ENCODE peak calls at places on chromosomes 3 and 15, in eight cellular contexts. T is CD4-positive, CD25-positive, alpha-beta regulatory T cell; X is RWPE1; G is hepatocyte; U is ovary; H is HepG2; Q is heart right ventricle; Y is lung. N is an unnamed sample.

GRCh38 chr15:66254364-66255292 is 1.1 kb upstream of the MEGF11 start:
- DNase-seq in U (no peak), Q (no peak), G (no peak), X (no peak), Y (no peak), T (no peak), H (no peak), N (no peak)

GRCh38 chr3:133821767-133822638 is 16.4 kb downstream of the SRPRB start:
- DNase-seq in Y (no peak), T (no peak), H (peak), X (peak), Q (no peak), U (peak), G (peak), N (no peak)

GRCh38 chr3:105458518-105459215 is 92.0 kb downstream of the ALCAM start:
- DNase-seq in H (no peak), X (no peak), U (no peak), Y (no peak), G (no peak), Q (no peak), T (no peak), N (no peak)

GRCh38 chr3:195003893-195004289 is 267.1 kb downstream of the XXYLT1 start:
- DNase-seq in Q (no peak), T (no peak), X (no peak), H (no peak), U (no peak), Y (no peak), G (no peak), N (no peak)

GRCh38 chr15:70636540-70637165 is 126.7 kb downstream of the UACA start:
- DNase-seq in Y (no peak), G (peak), T (no peak), H (peak), U (peak), Q (no peak), X (no peak), N (no peak)

GRCh38 chr3:107412376-107412775 is 35.1 kb downstream of the CCDC54 start:
- DNase-seq in Q (no peak), H (no peak), U (no peak), T (no peak), Y (no peak), X (no peak), G (no peak), N (no peak)

GRCh38 chr3:110459021-110459420 is 612.6 kb upstream of the NECTIN3 start:
- DNase-seq in X (no peak), G (no peak), Q (no peak), U (no peak), H (peak), Y (no peak), T (no peak), N (no peak)

GRCh38 chr15:27059610-27060202 is 88.7 kb downstream of the GABRG3 start:
- DNase-seq in G (peak), Q (no peak), T (no peak), Y (peak), X (peak), H (peak), U (no peak), N (no peak)

GRCh38 chr3:5330152-5330810 is 142.8 kb downstream of the EDEM1 start:
- DNase-seq in X (peak), Y (no peak), Q (no peak), U (no peak), T (no peak), H (peak), G (peak), N (no peak)

GRCh38 chr3:141407817-141408216 is 39.5 kb downstream of the ZBTB38 start:
- DNase-seq in Q (no peak), Y (no peak), H (no peak), T (no peak), G (no peak), X (no peak), U (no peak), N (no peak)

GRCh38 chr3:129144786-129145185 is 16.1 kb downstream of the ISY1 start:
- DNase-seq in X (no peak), T (no peak), G (no peak), Y (no peak), H (no peak), Q (no peak), U (no peak), N (no peak)

GRCh38 chr3:23644741-23645140 is 161.0 kb upstream of the UBE2E1 start:
- DNase-seq in U (no peak), H (no peak), X (peak), T (no peak), Y (no peak), G (no peak), Q (no peak), N (no peak)

GRCh38 chr15:33064878-33065277 is 129.6 kb downstream of the FMN1 start:
- DNase-seq in U (no peak), H (no peak), X (no peak), Q (no peak), T (no peak), G (no peak), Y (no peak), N (no peak)

GRCh38 chr3:86845731-86846130 is 145.2 kb downstream of the VGLL3 start:
- DNase-seq in G (no peak), X (no peak), Q (no peak), U (no peak), H (no peak), T (no peak), Y (no peak), N (no peak)

GRCh38 chr3:67529337-67529736 is 125.1 kb downstream of the SUCLG2 start:
- DNase-seq in G (no peak), Y (no peak), U (no peak), H (peak), Q (no peak), X (no peak), T (no peak), N (no peak)

GRCh38 chr3:195876297-195877031 is 31.9 kb downstream of the TNK2 start:
- DNase-seq in Q (no peak), U (no peak), X (no peak), G (peak), T (no peak), H (no peak), Y (peak), N (no peak)

DNA sequence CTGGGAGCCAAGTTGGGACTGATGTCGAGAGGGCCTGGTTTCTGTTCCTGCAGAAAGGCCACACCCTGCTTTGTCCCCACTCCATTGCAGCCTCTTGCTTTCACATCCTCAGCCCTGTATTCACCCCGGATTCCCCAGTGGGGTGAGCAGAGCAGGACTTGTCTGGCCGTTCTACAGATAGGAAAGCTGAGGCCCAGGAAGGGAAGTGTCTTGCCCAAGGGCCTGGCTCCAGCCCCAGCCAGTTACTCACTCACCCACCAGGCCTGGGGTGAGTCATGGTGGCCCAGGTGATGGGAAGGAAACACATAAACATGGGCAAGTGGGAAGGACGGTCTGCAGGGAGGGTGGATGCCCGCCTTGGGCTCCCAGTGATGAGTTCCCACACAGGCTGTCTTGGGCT is 6.1 kb upstream of the DUSP7 start:
- DNase-seq in G (peak), T (no peak), X (peak), Y (no peak), H (no peak), U (no peak), Q (no peak), N (no peak)
- H3K27ac ChIP-seq in G (no peak), T (no peak), X (peak), Y (no peak), H (no peak), U (no peak), Q (no peak), N (no peak)

GRCh38 chr3:170159459-170159858 is 22.1 kb downstream of the PHC3 start:
- DNase-seq in Y (no peak), H (no peak), X (no peak), G (no peak), Q (no peak), U (no peak), T (no peak), N (no peak)
- H3K27ac ChIP-seq in Y (no peak), H (no peak), X (no peak), G (peak), Q (no peak), U (no peak), T (no peak), N (no peak)

GRCh38 chr3:111919370-111920065 is 59.3 kb upstream of the ABHD10 start:
- DNase-seq in T (no peak), U (no peak), G (no peak), Q (no peak), H (no peak), Y (no peak), X (no peak), N (no peak)
- H3K27ac ChIP-seq in T (no peak), U (no peak), G (no peak), Q (peak), H (no peak), Y (no peak), X (no peak), N (no peak)

GRCh38 chr15:98795980-98796379 is 147.6 kb downstream of the IGF1R start:
- DNase-seq in Q (no peak), H (no peak), U (no peak), X (no peak), Y (no peak), T (no peak), G (no peak), N (no peak)

GRCh38 chr15:98792117-98792516 is 143.8 kb downstream of the IGF1R start:
- DNase-seq in Y (no peak), Q (no peak), G (no peak), U (no peak), T (no peak), X (no peak), H (no peak), N (no peak)

GRCh38 chr15:98796685-98797084 is 148.3 kb downstream of the IGF1R start:
- DNase-seq in U (no peak), H (no peak), T (no peak), G (no peak), X (no peak), Y (no peak), Q (no peak), N (no peak)

GRCh38 chr15:98794754-98795153 is 146.4 kb downstream of the IGF1R start:
- DNase-seq in H (peak), G (peak), Y (no peak), Q (no peak), T (no peak), U (peak), X (no peak), N (no peak)

GRCh38 chr15:98794211-98794610 is 145.9 kb downstream of the IGF1R start:
- DNase-seq in X (no peak), H (no peak), G (no peak), Y (no peak), Q (no peak), T (no peak), U (no peak), N (no peak)
- H3K27ac ChIP-seq in X (no peak), H (no peak), G (peak), Y (no peak), Q (no peak), T (no peak), U (no peak), N (no peak)

GRCh38 chr15:100695048-100695447 is 92.7 kb downstream of the ASB7 start:
- DNase-seq in U (no peak), Q (no peak), H (no peak), Y (no peak), T (no peak), X (no peak), G (no peak), N (no peak)
- H3K27ac ChIP-seq in U (no peak), Q (peak), H (no peak), Y (no peak), T (no peak), X (no peak), G (peak), N (no peak)

GRCh38 chr3:161081675-161082462 is 23.3 kb downstream of the B3GALNT1 start:
- DNase-seq in G (no peak), X (no peak), H (no peak), T (no peak), Y (no peak), Q (no peak), U (no peak), N (no peak)
- H3K27ac ChIP-seq in G (no peak), X (no peak), H (no peak), T (no peak), Y (peak), Q (peak), U (no peak), N (no peak)

DNA sequence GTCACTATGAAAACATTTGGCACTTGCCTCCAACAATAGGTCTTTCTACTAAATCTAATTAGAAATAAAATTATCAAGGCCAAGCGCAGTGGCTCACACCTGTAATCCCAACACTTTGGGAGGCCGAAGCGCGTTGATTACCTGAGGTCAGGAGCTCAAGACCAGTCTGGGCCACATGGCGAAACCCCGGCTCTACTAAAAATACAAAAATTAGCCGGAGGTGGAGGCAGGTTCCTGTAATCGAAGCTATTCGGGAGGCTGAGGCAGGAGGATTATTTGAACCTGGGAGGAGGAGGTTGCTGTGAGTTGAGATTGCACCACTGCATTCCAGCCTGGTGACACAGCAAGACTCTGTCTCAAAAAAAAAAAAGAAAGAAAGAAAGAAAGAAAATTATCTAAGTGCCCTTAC is 1.6 kb upstream of the PLD1 start:
- DNase-seq in U (peak), Y (no peak), Q (no peak), H (no peak), X (no peak), G (peak), T (no peak), N (no peak)
- H3K27ac ChIP-seq in U (no peak), Y (peak), Q (no peak), H (peak), X (peak), G (peak), T (no peak), N (no peak)

GRCh38 chr3:53149699-53150098 is 11.3 kb upstream of the PRKCD start:
- DNase-seq in T (no peak), Q (no peak), Y (no peak), X (no peak), G (no peak), H (no peak), U (no peak), N (no peak)
- H3K27ac ChIP-seq in T (no peak), Q (no peak), Y (peak), X (peak), G (no peak), H (no peak), U (no peak), N (no peak)

DNA sequence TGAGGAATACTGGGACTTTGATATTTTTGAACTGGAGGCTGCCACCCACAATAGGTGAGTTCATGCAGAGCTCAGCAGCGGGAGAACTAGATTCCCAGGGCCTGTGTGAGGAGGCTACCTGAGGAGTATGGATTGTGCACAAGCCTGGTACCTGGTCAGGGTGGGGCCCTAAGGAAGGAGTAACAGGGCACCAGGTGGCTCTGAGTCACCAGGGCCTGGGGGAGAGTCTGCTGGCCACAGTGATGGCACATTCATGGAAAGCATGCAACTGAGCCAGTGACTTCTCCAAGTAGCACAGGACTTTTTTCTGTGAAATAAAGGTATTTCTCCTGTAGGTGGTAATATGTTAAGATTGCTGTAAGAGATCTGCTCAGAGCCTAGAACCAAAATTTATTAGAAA is 134.4 kb downstream of the PDE8A start:
- DNase-seq in U (no peak), G (no peak), X (peak), Q (no peak), T (no peak), Y (no peak), H (no peak), N (no peak)
- H3K27ac ChIP-seq in U (no peak), G (no peak), X (no peak), Q (no peak), T (no peak), Y (no peak), H (no peak), N (peak)

GRCh38 chr3:52531636-52532516 is 1.8 kb downstream of the NT5DC2 start:
- DNase-seq in X (no peak), Q (peak), U (peak), G (no peak), T (no peak), Y (no peak), H (no peak), N (no peak)

GRCh38 chr3:52529376-52530333 is 4.0 kb downstream of the NT5DC2 start:
- DNase-seq in T (no peak), G (no peak), Y (no peak), H (no peak), U (no peak), X (no peak), Q (no peak), N (no peak)

GRCh38 chr3:52532517-52532837 is 1.2 kb downstream of the NT5DC2 start:
- DNase-seq in G (peak), X (peak), U (no peak), T (no peak), Q (no peak), Y (no peak), H (peak), N (no peak)

GRCh38 chr3:52532838-52533622 is 627 bp downstream of the NT5DC2 start:
- DNase-seq in U (peak), H (no peak), Q (peak), Y (no peak), G (peak), X (peak), T (no peak), N (no peak)

DNA sequence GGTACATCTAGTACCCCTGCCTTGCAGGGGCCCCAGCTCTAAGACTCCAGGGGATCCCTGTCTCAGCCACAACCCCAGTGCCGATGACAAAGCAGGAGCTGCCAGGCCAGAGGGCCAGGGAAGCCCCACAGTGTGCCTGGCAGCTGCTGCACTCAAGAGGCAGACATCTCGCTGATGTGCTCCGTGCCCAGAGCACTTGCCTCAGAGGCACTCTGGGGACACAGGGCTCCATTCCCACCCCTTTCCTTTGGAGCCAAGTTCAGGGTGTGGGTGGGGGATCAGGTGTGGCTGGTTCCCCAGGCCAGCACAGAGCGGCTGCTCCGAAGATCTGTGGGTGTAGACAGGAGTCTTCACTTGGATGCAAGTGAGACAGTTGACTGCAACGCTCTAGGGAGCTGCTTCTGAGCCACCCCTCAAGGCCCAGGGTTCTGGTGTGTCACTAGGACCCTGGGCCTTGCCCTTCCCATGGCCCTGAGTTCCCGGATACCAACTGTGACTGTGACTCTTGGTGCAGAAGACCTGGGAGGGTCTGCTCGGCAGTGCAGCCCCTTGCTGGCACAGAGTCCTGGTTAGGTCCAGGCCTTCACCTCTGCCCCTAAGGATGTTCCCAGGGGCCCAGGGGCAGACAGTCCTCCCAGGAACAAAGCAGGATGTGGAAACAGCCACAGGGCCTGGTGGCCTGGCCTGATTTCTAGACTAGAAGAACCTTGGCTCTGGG is 2.6 kb downstream of the NT5DC2 start:
- DNase-seq in Q (peak), T (no peak), X (no peak), U (peak), H (no peak), Y (no peak), G (no peak), N (no peak)
- H3K27ac ChIP-seq in Q (peak), T (no peak), X (peak), U (no peak), H (no peak), Y (peak), G (peak), N (no peak)